ENCODE peak calls at places on chromosomes 13 and 19, in nine cellular contexts. S is psoas muscle, X is tibial nerve, L is AG04450, N is ovary, J is colonic mucosa, G is pancreas, E is GM23338, U is IMR-90. A is an unnamed sample.

GRCh38 chr13:41995946-41996345 is 35.0 kb upstream of the VWA8 start:
- DNase-seq in S (no peak), X (no peak), L (no peak), N (no peak), J (no peak), G (no peak), E (no peak), U (peak; percentile 75), A (no peak)

GRCh38 chr19:18063463-18063862 is 23.3 kb downstream of the IL12RB1 start:
- DNase-seq in S (no peak), X (no peak), L (no peak), N (no peak), J (no peak), G (no peak), E (peak; percentile 52), U (no peak), A (no peak)

GRCh38 chr13:55661505-55661904 is 1479.2 kb upstream of the PRR20A start:
- DNase-seq in S (no peak), X (no peak), L (no peak), N (no peak), J (no peak), G (no peak), E (no peak), U (no peak), A (no peak)

GRCh38 chr13:74576504-74576903 is 442.3 kb upstream of the KLF12 start:
- DNase-seq in S (no peak), X (no peak), L (no peak), N (no peak), J (no peak), G (no peak), E (no peak), U (no peak), A (no peak)

GRCh38 chr19:35353635-35354034 is 4.6 kb upstream of the FFAR3 start:
- DNase-seq in S (no peak), X (no peak), L (no peak), N (peak; percentile 5), J (no peak), G (no peak), E (no peak), U (no peak), A (peak; percentile 6)

GRCh38 chr13:62209539-62209938 is 793.9 kb upstream of the PCDH20 start:
- DNase-seq in S (no peak), X (no peak), L (no peak), N (no peak), J (no peak), G (no peak), E (no peak), U (no peak), A (no peak)

GRCh38 chr19:49809155-49809986 is 3.7 kb downstream of the FUZ start:
- DNase-seq in S (peak; percentile 85), X (peak; percentile 47), L (no peak), N (peak; percentile 64), J (peak; percentile 67), G (peak; percentile 74), E (peak; percentile 66), U (no peak), A (no peak)

GRCh38 chr19:41431426-41432386 is 4.5 kb upstream of the B3GNT8 start:
- DNase-seq in S (peak; percentile 68), X (no peak), L (no peak), N (no peak), J (no peak), G (no peak), E (peak; percentile 51), U (peak; percentile 31), A (peak; percentile 76)

GRCh38 chr13:49859568-49859967 is 67.1 kb upstream of the KPNA3 start:
- DNase-seq in S (no peak), X (no peak), L (peak; percentile 69), N (no peak), J (no peak), G (no peak), E (no peak), U (peak; percentile 92), A (peak; percentile 97)

GRCh38 chr19:28685802-28686201 is 527.1 kb downstream of the UQCRFS1 start:
- DNase-seq in S (no peak), X (no peak), L (no peak), N (no peak), J (no peak), G (no peak), E (no peak), U (no peak), A (no peak)

GRCh38 chr19:19399733-19400438 is 5.6 kb upstream of the GATAD2A start:
- DNase-seq in S (no peak), X (no peak), L (no peak), N (no peak), J (no peak), G (no peak), E (no peak), U (peak; percentile 38), A (peak; percentile 64)
- TF ChIP-seq CTCF in S (peak; percentile 8), X (no peak), L (no peak), N (no peak), J (no peak), G (no peak), E (peak; percentile 7), U (peak; percentile 12), A (no peak)

DNA sequence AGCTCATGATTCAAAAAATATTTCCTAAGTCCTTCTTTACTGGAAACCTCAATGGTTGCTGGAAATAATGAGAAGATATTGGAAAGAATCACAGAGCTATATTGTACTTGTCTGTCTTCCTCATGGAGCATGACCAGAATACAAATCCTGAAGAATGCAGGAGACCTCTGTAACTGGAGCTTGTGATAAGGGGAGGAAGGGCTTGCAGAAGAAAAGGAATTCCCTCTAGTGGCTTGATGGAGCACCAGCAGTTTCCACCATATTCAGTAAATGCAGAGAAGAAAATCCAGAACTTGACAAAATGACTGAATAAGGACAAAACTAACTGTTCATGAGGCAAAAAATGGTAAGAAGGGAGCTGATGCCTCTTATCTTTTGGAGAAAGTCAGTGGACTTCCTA is 1333.1 kb downstream of the EFNB2 start:
- DNase-seq in S (no peak), X (no peak), L (no peak), N (no peak), J (no peak), G (no peak), E (peak; percentile 78), U (peak; percentile 47), A (no peak)
- TF ChIP-seq CTCF in S (peak; percentile 15), X (peak; percentile 22), L (peak; percentile 71), N (no peak), J (peak; percentile 28), G (peak; percentile 31), E (peak; percentile 72), U (peak; percentile 54), A (peak; percentile 39)

GRCh38 chr19:48728882-48729645 is 9.5 kb upstream of the MAMSTR start:
- DNase-seq in S (no peak), X (no peak), L (no peak), N (peak; percentile 47), J (no peak), G (no peak), E (peak; percentile 75), U (no peak), A (no peak)
- TF ChIP-seq CTCF in S (no peak), X (no peak), L (no peak), N (no peak), J (no peak), G (no peak), E (peak; percentile 20), U (no peak), A (no peak)

DNA sequence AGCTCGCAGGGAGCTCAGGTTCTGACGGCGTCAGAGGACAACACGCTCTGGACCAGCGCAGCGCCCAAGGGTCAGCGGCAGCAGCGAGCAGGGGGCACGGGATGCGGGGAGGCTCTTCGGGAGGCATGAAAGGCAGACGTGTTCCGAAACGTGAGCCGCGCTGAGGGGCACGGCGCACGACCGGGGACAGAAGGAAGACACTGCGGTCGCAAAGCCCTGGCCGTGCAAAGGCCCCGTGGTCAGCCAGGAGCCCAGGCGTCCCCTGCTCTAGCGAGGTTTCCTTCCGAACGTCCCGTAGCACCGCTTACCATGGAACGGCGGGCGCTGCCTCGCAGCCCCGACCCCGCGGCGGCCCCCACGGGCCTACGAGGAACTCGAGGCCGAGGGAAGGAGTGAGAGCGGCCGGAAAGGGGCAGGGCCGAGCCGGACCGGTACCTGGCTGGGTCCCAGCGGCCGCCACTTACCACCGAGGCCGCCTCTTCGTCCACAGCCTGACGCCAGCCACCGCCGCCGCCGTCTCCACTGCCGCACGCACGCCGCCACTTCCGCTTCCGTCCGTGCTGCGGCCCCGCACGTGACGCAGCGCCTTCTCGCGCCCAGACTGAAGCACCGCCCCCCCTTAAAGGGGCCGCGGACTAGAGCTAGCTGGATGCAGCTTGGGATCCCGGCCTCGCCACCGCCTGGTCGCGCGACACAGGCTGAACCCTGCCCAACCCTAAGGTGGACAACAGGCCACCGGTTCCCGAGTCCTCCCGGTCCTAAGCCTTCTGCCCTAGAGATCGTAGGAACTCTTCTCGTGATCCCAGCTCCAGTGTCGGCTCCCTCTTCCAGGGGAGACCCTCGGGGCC is 9.4 kb downstream of the ABHD17A start:
- DNase-seq in S (peak; percentile 96), X (peak; percentile 88), L (peak; percentile 34), N (peak; percentile 87), J (peak; percentile 95), G (peak; percentile 90), E (peak; percentile 97), U (peak; percentile 83), A (peak; percentile 92)
- TF ChIP-seq CTCF in S (peak; percentile 4), X (no peak), L (no peak), N (no peak), J (no peak), G (no peak), E (no peak), U (no peak), A (no peak)